ENCODE peak calls at places on chromosomes 6 and 20, in eight cellular contexts. One of them, this sample, is unnamed.

GRCh38 chr6:151782560-151782959 is 24.9 kb upstream of the ESR1 start:
- DNase-seq in A549: no peak
- DNase-seq in stomach: no peak
- DNase-seq in body of pancreas: no peak
- DNase-seq in breast epithelium: no peak
- DNase-seq in tibial nerve: no peak
- DNase-seq in HCT116: no peak
- DNase-seq in heart left ventricle: no peak
- DNase-seq in this sample: no peak

GRCh38 chr20:47973519-47974233 is 188.4 kb upstream of the SULF2 start:
- DNase-seq in A549: no peak
- DNase-seq in stomach: no peak
- DNase-seq in body of pancreas: peak; percentile 42
- DNase-seq in breast epithelium: no peak
- DNase-seq in tibial nerve: no peak
- DNase-seq in HCT116: no peak
- DNase-seq in heart left ventricle: peak; percentile 77
- DNase-seq in this sample: no peak

GRCh38 chr20:45440891-45441685 is 25.1 kb downstream of the PIGT start:
- DNase-seq in A549: no peak
- DNase-seq in stomach: no peak
- DNase-seq in body of pancreas: no peak
- DNase-seq in breast epithelium: no peak
- DNase-seq in tibial nerve: no peak
- DNase-seq in HCT116: no peak
- DNase-seq in heart left ventricle: no peak
- DNase-seq in this sample: no peak

GRCh38 chr6:137801352-137802088 is 65.5 kb upstream of the TNFAIP3 start:
- DNase-seq in A549: no peak
- DNase-seq in stomach: no peak
- DNase-seq in body of pancreas: no peak
- DNase-seq in breast epithelium: no peak
- DNase-seq in tibial nerve: no peak
- DNase-seq in HCT116: no peak
- DNase-seq in heart left ventricle: no peak
- DNase-seq in this sample: no peak

GRCh38 chr6:21634582-21634981 is 41.0 kb downstream of the SOX4 start:
- DNase-seq in A549: peak; percentile 88
- DNase-seq in stomach: no peak
- DNase-seq in body of pancreas: peak; percentile 23
- DNase-seq in breast epithelium: no peak
- DNase-seq in tibial nerve: no peak
- DNase-seq in HCT116: no peak
- DNase-seq in heart left ventricle: no peak
- DNase-seq in this sample: no peak

GRCh38 chr6:52371656-52372151 is 9.8 kb downstream of the PAQR8 start:
- DNase-seq in A549: no peak
- DNase-seq in stomach: no peak
- DNase-seq in body of pancreas: no peak
- DNase-seq in breast epithelium: no peak
- DNase-seq in tibial nerve: no peak
- DNase-seq in HCT116: no peak
- DNase-seq in heart left ventricle: no peak
- DNase-seq in this sample: no peak

GRCh38 chr6:111849298-111849697 is 24.0 kb downstream of the FYN start:
- DNase-seq in A549: no peak
- DNase-seq in stomach: no peak
- DNase-seq in body of pancreas: no peak
- DNase-seq in breast epithelium: no peak
- DNase-seq in tibial nerve: no peak
- DNase-seq in HCT116: no peak
- DNase-seq in heart left ventricle: no peak
- DNase-seq in this sample: no peak

GRCh38 chr6:12066297-12066696 is 54.2 kb downstream of the HIVEP1 start:
- DNase-seq in A549: no peak
- DNase-seq in stomach: no peak
- DNase-seq in body of pancreas: no peak
- DNase-seq in breast epithelium: no peak
- DNase-seq in tibial nerve: no peak
- DNase-seq in HCT116: no peak
- DNase-seq in heart left ventricle: no peak
- DNase-seq in this sample: no peak

GRCh38 chr20:53873249-53873642 is 197.1 kb downstream of the BCAS1 start:
- DNase-seq in A549: no peak
- DNase-seq in stomach: no peak
- DNase-seq in body of pancreas: no peak
- DNase-seq in breast epithelium: no peak
- DNase-seq in tibial nerve: no peak
- DNase-seq in HCT116: no peak
- DNase-seq in heart left ventricle: no peak
- DNase-seq in this sample: no peak

GRCh38 chr20:40814328-40814960 is 125.4 kb upstream of the MAFB start:
- DNase-seq in A549: no peak
- DNase-seq in stomach: no peak
- DNase-seq in body of pancreas: no peak
- DNase-seq in breast epithelium: no peak
- DNase-seq in tibial nerve: no peak
- DNase-seq in HCT116: no peak
- DNase-seq in heart left ventricle: no peak
- DNase-seq in this sample: no peak

GRCh38 chr6:134031696-134032255 is 20.6 kb downstream of the SLC2A12 start:
- DNase-seq in A549: no peak
- DNase-seq in stomach: no peak
- DNase-seq in body of pancreas: no peak
- DNase-seq in breast epithelium: no peak
- DNase-seq in tibial nerve: no peak
- DNase-seq in HCT116: no peak
- DNase-seq in heart left ventricle: no peak
- DNase-seq in this sample: no peak

GRCh38 chr20:33664085-33664761 is 2.1 kb downstream of the C20orf144 start:
- DNase-seq in A549: no peak
- DNase-seq in stomach: no peak
- DNase-seq in body of pancreas: no peak
- DNase-seq in breast epithelium: no peak
- DNase-seq in tibial nerve: no peak
- DNase-seq in HCT116: no peak
- DNase-seq in heart left ventricle: no peak
- DNase-seq in this sample: no peak

GRCh38 chr20:16569218-16570153 is 3.8 kb downstream of the KIF16B start:
- DNase-seq in A549: no peak
- DNase-seq in stomach: no peak
- DNase-seq in body of pancreas: no peak
- DNase-seq in breast epithelium: no peak
- DNase-seq in tibial nerve: no peak
- DNase-seq in HCT116: no peak
- DNase-seq in heart left ventricle: no peak
- DNase-seq in this sample: no peak

DNA sequence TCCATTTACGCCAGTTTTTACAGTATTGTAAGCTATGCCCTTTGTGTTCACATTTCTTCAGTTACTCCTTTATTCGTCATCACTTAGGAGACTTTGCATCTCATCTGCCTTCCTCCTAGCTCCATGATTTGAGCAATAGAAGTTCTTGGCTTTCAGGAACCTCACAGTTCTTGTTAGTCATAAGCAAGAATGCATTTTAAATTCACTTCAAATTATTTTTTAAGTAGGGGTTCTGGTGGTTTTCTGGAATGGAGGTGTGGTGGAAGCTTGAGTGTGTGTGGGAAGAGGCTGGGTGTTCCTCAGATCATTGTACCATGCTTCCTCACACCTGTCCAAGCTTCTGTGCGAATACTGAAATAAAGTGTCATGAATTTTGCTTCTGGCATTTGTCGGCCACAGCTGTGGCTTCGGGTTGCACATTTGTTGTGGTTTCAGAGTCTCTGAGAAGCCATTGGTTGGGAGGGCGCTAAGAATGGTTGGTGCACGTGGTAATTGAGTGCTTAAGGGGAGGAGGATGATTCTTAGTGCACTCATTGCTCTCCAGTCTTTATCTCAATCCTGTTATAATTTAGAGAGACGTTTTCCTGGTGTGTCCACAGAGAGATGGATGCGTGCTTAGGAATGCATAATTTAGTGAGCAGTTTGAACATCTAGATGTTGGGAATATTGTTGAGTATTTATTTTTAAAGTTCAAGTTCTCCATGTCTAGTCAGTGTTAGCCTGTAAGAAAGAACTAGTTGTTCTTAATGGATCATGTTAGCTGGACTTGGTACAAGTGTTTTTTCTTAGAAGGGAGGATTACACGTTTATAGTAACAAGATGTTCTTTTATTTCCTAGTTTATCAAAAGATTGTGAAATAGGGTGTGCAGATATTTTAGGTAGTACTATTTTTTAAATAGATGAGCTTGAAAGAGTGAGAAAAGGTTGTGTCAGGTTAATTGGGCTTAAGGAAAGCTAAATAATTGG is 31.9 kb downstream of the FOXO3 start:
- DNase-seq in A549: no peak
- DNase-seq in stomach: peak; percentile 38
- DNase-seq in body of pancreas: peak; percentile 42
- DNase-seq in breast epithelium: peak; percentile 71
- DNase-seq in tibial nerve: no peak
- DNase-seq in HCT116: no peak
- DNase-seq in heart left ventricle: peak; percentile 44
- DNase-seq in this sample: peak; percentile 79
- TF ChIP-seq POLR2A in A549: no peak
- TF ChIP-seq POLR2A in stomach: no peak
- TF ChIP-seq POLR2A in body of pancreas: no peak
- TF ChIP-seq POLR2A in breast epithelium: no peak
- TF ChIP-seq POLR2A in tibial nerve: no peak
- TF ChIP-seq POLR2A in HCT116: no peak
- TF ChIP-seq POLR2A in heart left ventricle: no peak
- TF ChIP-seq POLR2A in this sample: no peak

DNA sequence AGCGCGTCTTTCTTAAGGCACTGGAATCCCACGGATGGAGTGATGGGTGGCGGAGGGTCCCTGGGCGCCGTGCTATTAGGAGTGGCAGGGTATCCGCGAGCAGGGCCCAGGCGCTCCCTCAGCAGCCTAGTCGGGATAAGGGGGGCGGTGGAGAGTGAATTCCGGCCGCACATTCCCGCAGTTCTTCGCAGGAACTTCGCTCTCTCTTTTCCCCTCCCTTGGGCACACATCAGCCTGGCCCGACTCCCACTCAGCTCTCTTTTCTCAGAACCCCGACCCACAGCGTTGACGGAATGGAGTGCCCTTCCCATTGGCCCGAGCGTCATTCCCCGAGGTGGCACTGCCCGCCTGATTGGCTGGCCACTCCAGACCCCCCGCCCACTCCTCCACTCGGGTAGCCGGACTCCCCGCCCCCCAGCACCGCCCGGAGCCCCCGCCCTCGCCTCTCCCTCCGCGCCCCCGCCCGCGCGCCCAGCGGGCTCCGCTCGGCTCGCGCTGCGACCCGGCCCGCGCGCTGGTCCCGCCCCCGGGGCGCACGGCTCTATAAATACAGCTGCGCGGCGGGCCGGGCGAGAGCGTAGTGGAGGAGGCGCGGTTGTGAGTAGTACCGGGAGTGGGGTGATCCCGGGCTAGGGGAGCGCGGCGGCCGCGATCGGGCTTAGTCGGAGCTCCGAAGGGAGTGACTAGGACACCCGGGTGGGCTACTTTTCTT is at the start of gene ID4:
- DNase-seq in A549: peak; percentile 80
- DNase-seq in stomach: peak; percentile 89
- DNase-seq in body of pancreas: peak; percentile 97
- DNase-seq in breast epithelium: peak; percentile 96
- DNase-seq in tibial nerve: peak; percentile 84
- DNase-seq in HCT116: no peak
- DNase-seq in heart left ventricle: peak; percentile 95
- DNase-seq in this sample: peak; percentile 98
- TF ChIP-seq POLR2A in A549: peak; percentile 93
- TF ChIP-seq POLR2A in stomach: peak; percentile 90
- TF ChIP-seq POLR2A in body of pancreas: peak; percentile 99
- TF ChIP-seq POLR2A in breast epithelium: peak; percentile 98
- TF ChIP-seq POLR2A in tibial nerve: peak; percentile 97
- TF ChIP-seq POLR2A in HCT116: no peak
- TF ChIP-seq POLR2A in heart left ventricle: peak; percentile 81
- TF ChIP-seq POLR2A in this sample: peak; percentile 94

DNA sequence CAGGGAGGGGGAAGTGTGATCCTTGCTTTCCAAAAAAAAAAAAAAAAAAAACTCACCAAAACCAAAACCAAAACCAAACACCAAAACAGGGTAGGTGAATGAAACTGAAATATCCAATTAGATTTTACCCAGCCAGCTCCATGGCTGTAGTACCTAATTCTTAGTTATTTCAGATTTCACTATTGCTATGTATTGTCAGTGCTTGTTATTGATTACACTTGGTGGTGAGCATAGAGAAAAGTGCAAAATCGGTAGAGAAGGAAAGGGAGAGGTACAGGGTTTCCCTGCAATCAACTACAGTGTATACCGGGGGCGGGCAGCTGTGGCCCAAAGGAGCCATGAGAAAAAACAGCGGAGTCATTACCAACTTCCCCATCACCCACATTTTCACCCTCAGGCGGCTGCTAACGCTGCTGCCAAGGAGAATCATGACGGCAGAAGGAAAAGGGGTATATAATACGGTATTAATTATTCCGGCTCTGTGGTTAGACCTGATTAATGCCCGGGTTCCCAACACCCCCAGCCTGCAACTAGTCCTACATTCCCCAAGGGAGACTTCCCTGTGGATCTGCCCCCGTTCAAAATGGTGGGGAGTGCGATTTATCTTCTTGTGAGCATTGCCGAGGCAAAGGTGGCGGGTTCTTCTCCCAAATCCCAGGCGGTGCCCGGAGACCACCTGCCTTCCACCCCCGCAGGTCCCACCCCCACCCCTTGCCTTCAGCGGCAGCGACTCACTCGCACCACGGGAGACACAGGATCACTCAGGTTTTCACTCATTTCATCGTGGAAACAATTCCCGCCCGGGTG is at the start of gene C6orf62:
- DNase-seq in A549: no peak
- DNase-seq in stomach: peak; percentile 40
- DNase-seq in body of pancreas: peak; percentile 53
- DNase-seq in breast epithelium: no peak
- DNase-seq in tibial nerve: no peak
- DNase-seq in HCT116: no peak
- DNase-seq in heart left ventricle: peak; percentile 51
- DNase-seq in this sample: no peak
- TF ChIP-seq POLR2A in A549: no peak
- TF ChIP-seq POLR2A in stomach: no peak
- TF ChIP-seq POLR2A in body of pancreas: peak; percentile 28
- TF ChIP-seq POLR2A in breast epithelium: no peak
- TF ChIP-seq POLR2A in tibial nerve: no peak
- TF ChIP-seq POLR2A in HCT116: peak; percentile 11
- TF ChIP-seq POLR2A in heart left ventricle: no peak
- TF ChIP-seq POLR2A in this sample: no peak

DNA sequence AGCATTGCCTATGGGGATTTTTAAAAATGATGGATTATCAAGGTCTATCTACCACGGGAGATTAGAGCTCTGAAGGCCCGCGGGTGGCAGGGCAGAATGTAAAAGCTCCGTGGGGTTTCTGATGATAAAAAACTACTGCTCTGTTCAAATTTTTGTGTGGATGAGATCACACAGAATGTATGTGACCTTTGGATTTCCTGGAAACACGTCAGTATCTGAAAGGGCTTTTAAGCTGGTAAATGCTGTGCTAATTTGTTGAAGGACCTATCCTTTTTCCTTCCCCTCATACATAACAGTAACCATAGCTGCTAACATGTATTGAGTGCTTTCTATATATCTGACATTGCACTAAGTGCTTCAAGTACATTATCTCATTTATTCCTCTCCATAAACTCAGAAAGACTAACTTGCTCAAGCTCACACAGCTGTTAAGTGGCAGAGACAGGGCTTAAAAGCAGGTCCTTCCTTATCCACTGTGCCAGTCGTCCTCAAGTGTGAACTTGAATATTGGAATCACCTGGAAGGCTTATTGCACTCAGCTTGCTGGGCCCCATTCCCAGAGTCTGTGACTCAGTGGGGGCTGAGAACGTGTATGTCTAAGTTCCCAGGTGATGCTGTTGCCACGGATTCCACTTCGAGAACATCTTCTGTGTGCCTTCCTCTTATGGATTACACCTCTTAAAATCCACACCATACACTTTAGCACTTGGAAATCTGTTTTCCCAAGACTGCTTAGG is 1.9 kb upstream of the TMEM242 start:
- DNase-seq in A549: no peak
- DNase-seq in stomach: no peak
- DNase-seq in body of pancreas: no peak
- DNase-seq in breast epithelium: no peak
- DNase-seq in tibial nerve: no peak
- DNase-seq in HCT116: no peak
- DNase-seq in heart left ventricle: no peak
- DNase-seq in this sample: no peak
- TF ChIP-seq POLR2A in A549: no peak
- TF ChIP-seq POLR2A in stomach: no peak
- TF ChIP-seq POLR2A in body of pancreas: no peak
- TF ChIP-seq POLR2A in breast epithelium: no peak
- TF ChIP-seq POLR2A in tibial nerve: no peak
- TF ChIP-seq POLR2A in HCT116: no peak
- TF ChIP-seq POLR2A in heart left ventricle: no peak
- TF ChIP-seq POLR2A in this sample: no peak